ENCODE peak calls at places on chromosomes 4 and X, in eight cellular contexts. One of them, this sample, is unnamed.

GRCh38 chrX:10484683-10485247 is 135.6 kb downstream of the MID1 start:
- DNase-seq in left ventricle myocardium inferior: no peak
- DNase-seq in right cardiac atrium: no peak
- DNase-seq in naive thymus-derived CD4-positive, alpha-beta T cell: no peak
- DNase-seq in colonic mucosa: no peak
- DNase-seq in CD8-positive, alpha-beta T cell: no peak
- DNase-seq in breast epithelium: no peak
- DNase-seq in Peyer's patch: no peak
- DNase-seq in this sample: no peak

GRCh38 chrX:133638285-133638684 is 223.0 kb upstream of the GPC4 start:
- DNase-seq in left ventricle myocardium inferior: no peak
- DNase-seq in right cardiac atrium: no peak
- DNase-seq in naive thymus-derived CD4-positive, alpha-beta T cell: no peak
- DNase-seq in colonic mucosa: no peak
- DNase-seq in CD8-positive, alpha-beta T cell: no peak
- DNase-seq in breast epithelium: no peak
- DNase-seq in Peyer's patch: no peak
- DNase-seq in this sample: no peak

GRCh38 chr4:40180356-40180755 is 16.5 kb upstream of the RHOH start:
- DNase-seq in left ventricle myocardium inferior: no peak
- DNase-seq in right cardiac atrium: no peak
- DNase-seq in naive thymus-derived CD4-positive, alpha-beta T cell: no peak
- DNase-seq in colonic mucosa: no peak
- DNase-seq in CD8-positive, alpha-beta T cell: no peak
- DNase-seq in breast epithelium: no peak
- DNase-seq in Peyer's patch: no peak
- DNase-seq in this sample: peak

GRCh38 chr4:163748474-163748873 is 254.0 kb downstream of the TMA16 start:
- DNase-seq in left ventricle myocardium inferior: no peak
- DNase-seq in right cardiac atrium: no peak
- DNase-seq in naive thymus-derived CD4-positive, alpha-beta T cell: no peak
- DNase-seq in colonic mucosa: no peak
- DNase-seq in CD8-positive, alpha-beta T cell: no peak
- DNase-seq in breast epithelium: no peak
- DNase-seq in Peyer's patch: no peak
- DNase-seq in this sample: no peak

GRCh38 chr4:2069161-2069971 is 10.2 kb downstream of the NAT8L start:
- DNase-seq in left ventricle myocardium inferior: no peak
- DNase-seq in right cardiac atrium: no peak
- DNase-seq in naive thymus-derived CD4-positive, alpha-beta T cell: no peak
- DNase-seq in colonic mucosa: no peak
- DNase-seq in CD8-positive, alpha-beta T cell: no peak
- DNase-seq in breast epithelium: no peak
- DNase-seq in Peyer's patch: peak
- DNase-seq in this sample: no peak

GRCh38 chr4:26223160-26223559 is 97.7 kb upstream of the RBPJ start:
- DNase-seq in left ventricle myocardium inferior: no peak
- DNase-seq in right cardiac atrium: no peak
- DNase-seq in naive thymus-derived CD4-positive, alpha-beta T cell: no peak
- DNase-seq in colonic mucosa: no peak
- DNase-seq in CD8-positive, alpha-beta T cell: no peak
- DNase-seq in breast epithelium: no peak
- DNase-seq in Peyer's patch: no peak
- DNase-seq in this sample: no peak

GRCh38 chrX:79366556-79366887 is 612 bp downstream of the ITM2A start:
- DNase-seq in left ventricle myocardium inferior: no peak
- DNase-seq in right cardiac atrium: no peak
- DNase-seq in naive thymus-derived CD4-positive, alpha-beta T cell: no peak
- DNase-seq in colonic mucosa: no peak
- DNase-seq in CD8-positive, alpha-beta T cell: no peak
- DNase-seq in breast epithelium: no peak
- DNase-seq in Peyer's patch: no peak
- DNase-seq in this sample: no peak

GRCh38 chr4:56129431-56129861 is 180.7 kb downstream of the CEP135 start:
- DNase-seq in left ventricle myocardium inferior: no peak
- DNase-seq in right cardiac atrium: no peak
- DNase-seq in naive thymus-derived CD4-positive, alpha-beta T cell: no peak
- DNase-seq in colonic mucosa: peak
- DNase-seq in CD8-positive, alpha-beta T cell: no peak
- DNase-seq in breast epithelium: no peak
- DNase-seq in Peyer's patch: peak
- DNase-seq in this sample: no peak

GRCh38 chrX:24506082-24506481 is 41.0 kb downstream of the PDK3 start:
- DNase-seq in left ventricle myocardium inferior: no peak
- DNase-seq in right cardiac atrium: no peak
- DNase-seq in naive thymus-derived CD4-positive, alpha-beta T cell: no peak
- DNase-seq in colonic mucosa: no peak
- DNase-seq in CD8-positive, alpha-beta T cell: no peak
- DNase-seq in breast epithelium: no peak
- DNase-seq in Peyer's patch: no peak
- DNase-seq in this sample: no peak

GRCh38 chr4:40241936-40242590 is 45.2 kb downstream of the RHOH start:
- DNase-seq in left ventricle myocardium inferior: no peak
- DNase-seq in right cardiac atrium: no peak
- DNase-seq in naive thymus-derived CD4-positive, alpha-beta T cell: peak
- DNase-seq in colonic mucosa: no peak
- DNase-seq in CD8-positive, alpha-beta T cell: no peak
- DNase-seq in breast epithelium: no peak
- DNase-seq in Peyer's patch: no peak
- DNase-seq in this sample: peak

GRCh38 chr4:100306018-100306417 is 115.8 kb upstream of the DDIT4L start:
- DNase-seq in left ventricle myocardium inferior: no peak
- DNase-seq in right cardiac atrium: no peak
- DNase-seq in naive thymus-derived CD4-positive, alpha-beta T cell: no peak
- DNase-seq in colonic mucosa: no peak
- DNase-seq in CD8-positive, alpha-beta T cell: no peak
- DNase-seq in breast epithelium: no peak
- DNase-seq in Peyer's patch: no peak
- DNase-seq in this sample: no peak

GRCh38 chrX:56728321-56728720 is 722 bp upstream of the NBDY start:
- DNase-seq in left ventricle myocardium inferior: no peak
- DNase-seq in right cardiac atrium: no peak
- DNase-seq in naive thymus-derived CD4-positive, alpha-beta T cell: no peak
- DNase-seq in colonic mucosa: no peak
- DNase-seq in CD8-positive, alpha-beta T cell: no peak
- DNase-seq in breast epithelium: no peak
- DNase-seq in Peyer's patch: no peak
- DNase-seq in this sample: no peak

GRCh38 chr4:176792348-176793059 is at the start of gene VEGFC:
- DNase-seq in left ventricle myocardium inferior: peak
- DNase-seq in right cardiac atrium: peak
- DNase-seq in naive thymus-derived CD4-positive, alpha-beta T cell: no peak
- DNase-seq in colonic mucosa: peak
- DNase-seq in CD8-positive, alpha-beta T cell: no peak
- DNase-seq in breast epithelium: peak
- DNase-seq in Peyer's patch: peak
- DNase-seq in this sample: peak

GRCh38 chrX:53456254-53456653 is 22.1 kb upstream of the HSD17B10 start:
- DNase-seq in left ventricle myocardium inferior: no peak
- DNase-seq in right cardiac atrium: no peak
- DNase-seq in naive thymus-derived CD4-positive, alpha-beta T cell: no peak
- DNase-seq in colonic mucosa: no peak
- DNase-seq in CD8-positive, alpha-beta T cell: no peak
- DNase-seq in breast epithelium: no peak
- DNase-seq in Peyer's patch: no peak
- DNase-seq in this sample: no peak

GRCh38 chr4:57550143-57550542 is 440.0 kb upstream of the IGFBP7 start:
- DNase-seq in left ventricle myocardium inferior: no peak
- DNase-seq in right cardiac atrium: no peak
- DNase-seq in naive thymus-derived CD4-positive, alpha-beta T cell: no peak
- DNase-seq in colonic mucosa: no peak
- DNase-seq in CD8-positive, alpha-beta T cell: no peak
- DNase-seq in breast epithelium: no peak
- DNase-seq in Peyer's patch: no peak
- DNase-seq in this sample: no peak

GRCh38 chr4:139050436-139050835 is 34.9 kb downstream of the NOCT start:
- DNase-seq in left ventricle myocardium inferior: no peak
- DNase-seq in right cardiac atrium: no peak
- DNase-seq in naive thymus-derived CD4-positive, alpha-beta T cell: no peak
- DNase-seq in colonic mucosa: no peak
- DNase-seq in CD8-positive, alpha-beta T cell: no peak
- DNase-seq in breast epithelium: no peak
- DNase-seq in Peyer's patch: no peak
- DNase-seq in this sample: no peak

GRCh38 chr4:7458477-7458876 is 23.7 kb upstream of the PSAPL1 start:
- DNase-seq in left ventricle myocardium inferior: no peak
- DNase-seq in right cardiac atrium: no peak
- DNase-seq in naive thymus-derived CD4-positive, alpha-beta T cell: no peak
- DNase-seq in colonic mucosa: no peak
- DNase-seq in CD8-positive, alpha-beta T cell: no peak
- DNase-seq in breast epithelium: no peak
- DNase-seq in Peyer's patch: no peak
- DNase-seq in this sample: no peak

GRCh38 chr4:187070740-187071139 is 347.1 kb upstream of the FAT1 start:
- DNase-seq in left ventricle myocardium inferior: no peak
- DNase-seq in right cardiac atrium: no peak
- DNase-seq in naive thymus-derived CD4-positive, alpha-beta T cell: no peak
- DNase-seq in colonic mucosa: no peak
- DNase-seq in CD8-positive, alpha-beta T cell: no peak
- DNase-seq in breast epithelium: no peak
- DNase-seq in Peyer's patch: no peak
- DNase-seq in this sample: no peak

GRCh38 chr4:187073820-187074219 is 350.2 kb upstream of the FAT1 start:
- DNase-seq in left ventricle myocardium inferior: no peak
- DNase-seq in right cardiac atrium: no peak
- DNase-seq in naive thymus-derived CD4-positive, alpha-beta T cell: no peak
- DNase-seq in colonic mucosa: no peak
- DNase-seq in CD8-positive, alpha-beta T cell: no peak
- DNase-seq in breast epithelium: no peak
- DNase-seq in Peyer's patch: no peak
- DNase-seq in this sample: no peak

GRCh38 chr4:187070158-187070557 is 346.5 kb upstream of the FAT1 start:
- DNase-seq in left ventricle myocardium inferior: no peak
- DNase-seq in right cardiac atrium: no peak
- DNase-seq in naive thymus-derived CD4-positive, alpha-beta T cell: no peak
- DNase-seq in colonic mucosa: no peak
- DNase-seq in CD8-positive, alpha-beta T cell: no peak
- DNase-seq in breast epithelium: no peak
- DNase-seq in Peyer's patch: no peak
- DNase-seq in this sample: no peak

GRCh38 chr4:187069398-187069797 is 345.7 kb upstream of the FAT1 start:
- DNase-seq in left ventricle myocardium inferior: no peak
- DNase-seq in right cardiac atrium: peak
- DNase-seq in naive thymus-derived CD4-positive, alpha-beta T cell: no peak
- DNase-seq in colonic mucosa: no peak
- DNase-seq in CD8-positive, alpha-beta T cell: no peak
- DNase-seq in breast epithelium: no peak
- DNase-seq in Peyer's patch: no peak
- DNase-seq in this sample: no peak

DNA sequence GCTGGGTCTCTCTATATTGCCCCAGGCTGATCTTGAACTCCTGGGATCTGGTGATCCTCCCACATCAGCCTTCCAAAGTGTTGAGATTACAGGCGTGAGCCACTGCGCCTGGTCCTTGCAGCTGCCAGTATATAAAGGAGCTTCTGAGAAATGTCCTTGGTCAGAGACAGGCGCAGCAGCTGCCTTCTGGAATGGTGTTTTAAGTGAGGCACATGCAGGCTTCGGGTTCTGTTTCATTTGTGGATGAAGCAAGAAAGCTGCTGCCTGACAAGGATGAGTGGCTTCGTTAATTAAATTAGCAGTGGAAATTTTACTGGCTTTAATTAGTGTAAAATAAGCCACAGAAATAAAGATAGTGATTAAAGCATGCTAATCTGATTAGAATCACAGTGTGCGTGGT is 348.2 kb upstream of the FAT1 start:
- DNase-seq in left ventricle myocardium inferior: no peak
- DNase-seq in right cardiac atrium: no peak
- DNase-seq in naive thymus-derived CD4-positive, alpha-beta T cell: no peak
- DNase-seq in colonic mucosa: no peak
- DNase-seq in CD8-positive, alpha-beta T cell: no peak
- DNase-seq in breast epithelium: no peak
- DNase-seq in Peyer's patch: no peak
- DNase-seq in this sample: no peak
- H3K4me3 ChIP-seq in left ventricle myocardium inferior: no peak
- H3K4me3 ChIP-seq in right cardiac atrium: no peak
- H3K4me3 ChIP-seq in naive thymus-derived CD4-positive, alpha-beta T cell: no peak
- H3K4me3 ChIP-seq in colonic mucosa: no peak
- H3K4me3 ChIP-seq in CD8-positive, alpha-beta T cell: no peak
- H3K4me3 ChIP-seq in breast epithelium: no peak
- H3K4me3 ChIP-seq in Peyer's patch: no peak
- H3K4me3 ChIP-seq in this sample: no peak

DNA sequence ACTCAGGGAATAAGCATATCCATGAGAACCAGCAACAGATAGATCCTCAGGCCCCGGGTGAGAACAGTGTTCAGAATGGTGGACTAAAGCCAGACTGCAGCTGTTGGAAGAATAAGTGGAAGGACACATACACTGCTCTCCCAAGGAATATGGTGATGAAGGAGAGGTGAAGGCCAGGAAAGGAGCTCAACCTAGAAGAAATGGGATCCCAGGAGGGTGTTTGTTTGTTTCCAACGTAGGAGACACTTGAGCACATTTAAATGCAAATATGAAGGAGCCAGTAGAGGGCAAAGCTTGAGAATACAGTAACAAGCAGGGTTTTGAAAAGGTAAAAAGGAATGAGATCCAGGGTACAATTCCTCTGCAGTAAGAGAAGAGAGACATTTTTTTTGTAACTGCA is 42.4 kb upstream of the ATOH1 start:
- DNase-seq in left ventricle myocardium inferior: no peak
- DNase-seq in right cardiac atrium: no peak
- DNase-seq in naive thymus-derived CD4-positive, alpha-beta T cell: no peak
- DNase-seq in colonic mucosa: no peak
- DNase-seq in CD8-positive, alpha-beta T cell: no peak
- DNase-seq in breast epithelium: no peak
- DNase-seq in Peyer's patch: no peak
- DNase-seq in this sample: no peak
- H3K27ac ChIP-seq in left ventricle myocardium inferior: no peak
- H3K27ac ChIP-seq in right cardiac atrium: no peak
- H3K27ac ChIP-seq in naive thymus-derived CD4-positive, alpha-beta T cell: no peak
- H3K27ac ChIP-seq in colonic mucosa: no peak
- H3K27ac ChIP-seq in CD8-positive, alpha-beta T cell: no peak
- H3K27ac ChIP-seq in breast epithelium: no peak
- H3K27ac ChIP-seq in Peyer's patch: no peak
- H3K27ac ChIP-seq in this sample: no peak

GRCh38 chrX:135200297-135200696 is 29.1 kb upstream of the CT55 start:
- DNase-seq in left ventricle myocardium inferior: no peak
- DNase-seq in right cardiac atrium: no peak
- DNase-seq in naive thymus-derived CD4-positive, alpha-beta T cell: no peak
- DNase-seq in colonic mucosa: no peak
- DNase-seq in CD8-positive, alpha-beta T cell: no peak
- DNase-seq in breast epithelium: no peak
- DNase-seq in Peyer's patch: no peak
- DNase-seq in this sample: no peak
- H3K4me3 ChIP-seq in left ventricle myocardium inferior: no peak
- H3K4me3 ChIP-seq in right cardiac atrium: no peak
- H3K4me3 ChIP-seq in naive thymus-derived CD4-positive, alpha-beta T cell: no peak
- H3K4me3 ChIP-seq in colonic mucosa: no peak
- H3K4me3 ChIP-seq in CD8-positive, alpha-beta T cell: no peak
- H3K4me3 ChIP-seq in breast epithelium: no peak
- H3K4me3 ChIP-seq in Peyer's patch: no peak
- H3K4me3 ChIP-seq in this sample: no peak

GRCh38 chr4:121462660-121463261 is 81.9 kb upstream of the QRFPR start:
- DNase-seq in left ventricle myocardium inferior: no peak
- DNase-seq in right cardiac atrium: peak
- DNase-seq in naive thymus-derived CD4-positive, alpha-beta T cell: peak
- DNase-seq in colonic mucosa: peak
- DNase-seq in CD8-positive, alpha-beta T cell: no peak
- DNase-seq in breast epithelium: no peak
- DNase-seq in Peyer's patch: no peak
- DNase-seq in this sample: peak

GRCh38 chr4:121459056-121459455 is 78.2 kb upstream of the QRFPR start:
- DNase-seq in left ventricle myocardium inferior: no peak
- DNase-seq in right cardiac atrium: no peak
- DNase-seq in naive thymus-derived CD4-positive, alpha-beta T cell: no peak
- DNase-seq in colonic mucosa: no peak
- DNase-seq in CD8-positive, alpha-beta T cell: no peak
- DNase-seq in breast epithelium: no peak
- DNase-seq in Peyer's patch: no peak
- DNase-seq in this sample: no peak

GRCh38 chr4:121464854-121465253 is 84.0 kb upstream of the QRFPR start:
- DNase-seq in left ventricle myocardium inferior: no peak
- DNase-seq in right cardiac atrium: no peak
- DNase-seq in naive thymus-derived CD4-positive, alpha-beta T cell: no peak
- DNase-seq in colonic mucosa: no peak
- DNase-seq in CD8-positive, alpha-beta T cell: no peak
- DNase-seq in breast epithelium: no peak
- DNase-seq in Peyer's patch: no peak
- DNase-seq in this sample: no peak
- H3K27ac ChIP-seq in left ventricle myocardium inferior: no peak
- H3K27ac ChIP-seq in right cardiac atrium: no peak
- H3K27ac ChIP-seq in naive thymus-derived CD4-positive, alpha-beta T cell: no peak
- H3K27ac ChIP-seq in colonic mucosa: no peak
- H3K27ac ChIP-seq in CD8-positive, alpha-beta T cell: no peak
- H3K27ac ChIP-seq in breast epithelium: no peak
- H3K27ac ChIP-seq in Peyer's patch: no peak
- H3K27ac ChIP-seq in this sample: no peak